ENCODE peak calls at places on chromosomes 13 and 19, in eight cellular contexts. C, O, L, Q, D, W, H and G are unnamed samples.

GRCh38 chr13:36193151-36193855 is 21.1 kb downstream of the SOHLH2 start:
- DNase-seq in Q (no peak), D (peak; percentile 27), W (no peak), L (peak; percentile 70), H (no peak), O (no peak), C (no peak), G (peak; percentile 8)

GRCh38 chr19:1445932-1446712 is 3.8 kb upstream of the APC2 start:
- DNase-seq in C (peak; percentile 67), D (no peak), Q (no peak), L (no peak), H (no peak), O (no peak), W (no peak), G (no peak)

GRCh38 chr13:113825851-113826250 is 38.0 kb downstream of the GAS6 start:
- DNase-seq in O (no peak), W (no peak), D (no peak), Q (no peak), C (no peak), H (no peak), L (no peak), G (no peak)

GRCh38 chr13:30907167-30907761 is 1.2 kb downstream of the MEDAG start:
- DNase-seq in W (peak; percentile 42), L (peak; percentile 54), H (no peak), D (no peak), O (no peak), Q (no peak), C (no peak), G (no peak)

GRCh38 chr13:27481766-27482165 is 31.4 kb upstream of the MTIF3 start:
- DNase-seq in Q (peak; percentile 61), D (no peak), H (peak; percentile 22), L (peak; percentile 56), C (peak; percentile 19), O (peak; percentile 25), W (no peak), G (no peak)

GRCh38 chr19:49155830-49156346 is 692 bp upstream of the HRC start:
- DNase-seq in C (no peak), D (no peak), L (no peak), W (no peak), Q (no peak), H (peak; percentile 71), O (peak; percentile 65), G (no peak)

GRCh38 chr13:43058836-43059235 is 35.5 kb downstream of the DNAJC15 start:
- DNase-seq in H (no peak), Q (no peak), W (no peak), L (no peak), C (no peak), O (no peak), D (no peak), G (no peak)

GRCh38 chr19:55694241-55694655 is 19.2 kb downstream of the EPN1 start:
- DNase-seq in D (no peak), H (no peak), C (no peak), L (no peak), Q (peak; percentile 79), O (no peak), W (no peak), G (no peak)

GRCh38 chr13:76852991-76853390 is 33.2 kb downstream of the KCTD12 start:
- DNase-seq in D (peak; percentile 73), C (no peak), L (peak; percentile 85), W (no peak), H (no peak), O (no peak), Q (no peak), G (no peak)

GRCh38 chr13:99505814-99506269 is 4.6 kb downstream of the TM9SF2 start:
- DNase-seq in Q (no peak), O (no peak), C (peak; percentile 16), L (peak; percentile 57), W (no peak), D (no peak), H (no peak), G (no peak)
- TF ChIP-seq CTCF in Q (peak; percentile 19), O (peak; percentile 48), C (peak; percentile 35), L (peak; percentile 20), W (no peak), D (no peak), H (peak; percentile 24), G (peak; percentile 8)

DNA sequence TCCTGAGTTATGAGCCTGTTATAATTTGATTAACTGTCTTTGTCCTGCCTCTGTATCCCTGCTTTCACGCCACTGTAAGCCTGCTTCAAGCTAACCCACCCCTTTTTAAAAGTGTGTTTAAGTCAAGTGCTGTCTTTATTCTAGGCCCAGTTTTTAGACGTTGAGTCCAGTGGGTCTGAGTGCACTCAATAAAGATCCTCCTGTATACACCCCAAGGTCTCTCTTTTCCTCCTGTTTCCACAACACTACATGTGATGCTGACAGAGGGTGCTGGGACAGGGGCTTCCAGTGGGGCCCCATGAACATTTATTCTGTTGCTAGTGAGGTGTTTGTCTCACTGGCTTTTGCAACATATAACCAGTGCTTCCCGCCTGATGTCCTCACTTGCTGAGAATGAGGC is 6.7 kb upstream of the F2RL3 start:
- DNase-seq in W (no peak), O (no peak), Q (no peak), H (no peak), C (no peak), L (no peak), D (no peak), G (no peak)
- H3K4me3 ChIP-seq in W (no peak overlapping the region), O (no peak overlapping the region), Q (no peak overlapping the region), H (no peak overlapping the region), C (no peak overlapping the region), L (no peak overlapping the region), D (no peak overlapping the region), G (no peak overlapping the region)

GRCh38 chr13:82294226-82294625 is 1588.0 kb downstream of the SLITRK1 start:
- DNase-seq in C (no peak), L (no peak), Q (no peak), D (no peak), H (no peak), O (no peak), W (no peak), G (no peak)
- TF ChIP-seq CTCF in C (no peak), L (no peak), Q (no peak), D (no peak), H (no peak), O (no peak), W (no peak), G (no peak)

GRCh38 chr19:4302238-4302630 is at the start of gene TMIGD2:
- DNase-seq in O (no peak), C (no peak), L (no peak), H (no peak), Q (no peak), D (no peak), W (no peak), G (no peak)

GRCh38 chr19:4305659-4306058 is 1.3 kb downstream of the FSD1 start:
- DNase-seq in W (no peak), Q (no peak), C (no peak), H (no peak), O (no peak), D (no peak), L (no peak), G (no peak)

GRCh38 chr19:4304509-4305252 is at the start of gene FSD1:
- DNase-seq in C (peak; percentile 89), D (no peak), W (no peak), Q (no peak), L (peak; percentile 47), H (no peak), O (no peak), G (no peak)

GRCh38 chr19:4305253-4305612 is 835 bp downstream of the FSD1 start:
- DNase-seq in C (no peak), W (no peak), H (no peak), D (no peak), O (no peak), L (no peak), Q (no peak), G (no peak)

GRCh38 chr19:4303778-4304508 is 455 bp upstream of the FSD1 start:
- DNase-seq in D (no peak), O (no peak), W (no peak), C (no peak), H (no peak), Q (no peak), L (no peak), G (no peak)
- H3K4me3 ChIP-seq in D (peak overlapping the region; percentile 37), O (peak overlapping the region; percentile 44), W (peak overlapping the region; percentile 35), C (peak overlapping the region; percentile 59), H (no peak overlapping the region), Q (peak overlapping the region; percentile 59), L (no peak overlapping the region), G (no peak overlapping the region)

GRCh38 chr19:3238066-3238561 is 13.7 kb downstream of the CELF5 start:
- DNase-seq in Q (no peak), H (no peak), W (no peak), O (no peak), C (no peak), L (no peak), D (no peak), G (no peak)

GRCh38 chr19:3233116-3233515 is 8.7 kb downstream of the CELF5 start:
- DNase-seq in H (no peak), D (no peak), O (no peak), Q (no peak), W (no peak), L (no peak), C (no peak), G (no peak)

GRCh38 chr19:3233831-3234230 is 9.4 kb downstream of the CELF5 start:
- DNase-seq in W (no peak), L (no peak), Q (no peak), H (no peak), O (no peak), D (no peak), C (no peak), G (no peak)

GRCh38 chr19:3236272-3236671 is 11.8 kb downstream of the CELF5 start:
- DNase-seq in C (no peak), L (no peak), Q (no peak), O (no peak), W (no peak), D (no peak), H (no peak), G (no peak)

GRCh38 chr19:3234800-3235199 is 10.3 kb downstream of the CELF5 start:
- DNase-seq in L (no peak), C (no peak), Q (no peak), D (no peak), W (no peak), O (no peak), H (no peak), G (no peak)
- TF ChIP-seq CTCF in L (peak; percentile 38), C (no peak), Q (no peak), D (no peak), W (peak; percentile 41), O (no peak), H (no peak), G (peak; percentile 37)

GRCh38 chr19:34925278-34925855 is 1.3 kb upstream of the ZNF30 start:
- DNase-seq in O (no peak), W (no peak), H (peak; percentile 21), Q (no peak), C (no peak), D (no peak), L (no peak), G (no peak)

GRCh38 chr19:34926685-34927375 is at the start of gene ZNF30:
- DNase-seq in W (peak; percentile 56), Q (peak; percentile 91), L (peak; percentile 92), O (peak; percentile 94), H (peak; percentile 93), C (peak; percentile 96), D (peak; percentile 75), G (peak; percentile 53)

GRCh38 chr19:34926361-34926684 is 380 bp upstream of the ZNF30 start:
- DNase-seq in Q (no peak), O (no peak), L (no peak), C (no peak), D (no peak), W (no peak), H (no peak), G (no peak)
- H3K4me3 ChIP-seq in Q (no peak overlapping the region), O (peak overlapping the region; percentile 74), L (no peak overlapping the region), C (peak overlapping the region; percentile 64), D (peak overlapping the region; percentile 63), W (no peak overlapping the region), H (peak overlapping the region; percentile 79), G (no peak overlapping the region)